ENCODE peak calls at places on chromosomes 6 and 20, in five cellular contexts. K is iPS-NIHi11; Y is GM20000; G is stimulated activated CD8-positive, alpha-beta memory T cell treated with anti-CD3 and anti-CD28 coated beads, Interleukin-2, amount 100 ng/mL, for 1 hour; Q is left cardiac atrium. W is an unnamed sample.

GRCh38 chr20:12966468-12967085 is 42.2 kb upstream of the SPTLC3 start:
- DNase-seq in G (no peak), Q (no peak), K (no peak), Y (no peak), W (peak; percentile 63)

GRCh38 chr6:46367365-46367764 is 123.9 kb downstream of the RCAN2 start:
- DNase-seq in Q (no peak), Y (no peak), K (no peak), G (no peak), W (no peak)

GRCh38 chr6:169328112-169328801 is 74.6 kb upstream of the THBS2 start:
- DNase-seq in Q (no peak), K (no peak), Y (no peak), G (no peak), W (no peak)

GRCh38 chr6:105753184-105754097 is 332.7 kb upstream of the PRDM1 start:
- DNase-seq in Q (no peak), K (no peak), G (no peak), Y (no peak), W (no peak)

GRCh38 chr6:14316911-14317535 is 199.5 kb downstream of the CD83 start:
- DNase-seq in K (peak; percentile 42), G (no peak), Y (peak; percentile 42), Q (no peak), W (no peak)

GRCh38 chr6:98931710-98932109 is 16.0 kb downstream of the FBXL4 start:
- DNase-seq in K (no peak), G (no peak), Y (no peak), Q (no peak), W (no peak)

GRCh38 chr6:40755749-40756452 is 168.7 kb upstream of the LRFN2 start:
- DNase-seq in G (no peak), K (no peak), Q (no peak), Y (no peak), W (peak; percentile 95)

GRCh38 chr20:40945754-40946451 is 82.7 kb upstream of the TOP1 start:
- DNase-seq in K (peak; percentile 79), Q (peak; percentile 72), G (no peak), Y (peak; percentile 41), W (peak; percentile 81)

GRCh38 chr6:19879663-19880062 is 42.5 kb downstream of the ID4 start:
- DNase-seq in Q (no peak), Y (no peak), G (no peak), K (no peak), W (no peak)

GRCh38 chr6:135972120-135972519 is 120.6 kb downstream of the PDE7B start:
- DNase-seq in Y (no peak), K (no peak), Q (no peak), G (no peak), W (no peak)

GRCh38 chr6:54879188-54879985 is 32.8 kb downstream of the FAM83B start:
- DNase-seq in G (no peak), K (no peak), Q (no peak), Y (no peak), W (no peak)

GRCh38 chr6:11616200-11616611 is 78.7 kb downstream of the TMEM170B start:
- DNase-seq in Y (no peak), G (no peak), K (no peak), Q (no peak), W (no peak)

GRCh38 chr20:1422756-1423155 is 29.9 kb upstream of the FKBP1A start:
- DNase-seq in Y (no peak), K (no peak), Q (no peak), G (no peak), W (peak; percentile 31)

GRCh38 chr6:56517155-56517745 is 125.4 kb downstream of the DST start:
- DNase-seq in Q (no peak), K (no peak), Y (no peak), G (no peak), W (no peak)

GRCh38 chr6:119636060-119636459 is 286.5 kb upstream of the MAN1A1 start:
- DNase-seq in Y (no peak), Q (no peak), G (no peak), K (no peak), W (no peak)

GRCh38 chr20:36975085-36975829 is 23.7 kb upstream of the SAMHD1 start:
- DNase-seq in Y (no peak), G (no peak), Q (no peak), K (no peak), W (no peak)

GRCh38 chr6:44105146-44105545 is 22.1 kb downstream of the MRPL14 start:
- DNase-seq in Y (no peak), G (no peak), K (no peak), Q (no peak), W (no peak)

GRCh38 chr6:149031545-149032317 is 284.9 kb downstream of the UST start:
- DNase-seq in Q (no peak), G (no peak), Y (no peak), K (no peak), W (no peak)

GRCh38 chr6:80520195-80520594 is 413.7 kb downstream of the BCKDHB start:
- DNase-seq in Y (no peak), G (no peak), K (no peak), Q (no peak), W (no peak)

GRCh38 chr6:169837529-169838250 is 86.3 kb downstream of the ERMARD start:
- DNase-seq in Y (no peak), Q (peak; percentile 5), K (no peak), G (no peak), W (no peak)

GRCh38 chr6:143941852-143942627 is 66.0 kb downstream of the PLAGL1 start:
- DNase-seq in G (peak; percentile 28), K (peak; percentile 82), Q (peak; percentile 45), Y (peak; percentile 25), W (peak; percentile 91)

GRCh38 chr6:89987140-89987539 is 92.9 kb downstream of the GJA10 start:
- DNase-seq in Q (no peak), K (no peak), Y (no peak), G (no peak), W (no peak)

GRCh38 chr6:137497722-137498463 is 3.7 kb upstream of the OLIG3 start:
- DNase-seq in Y (peak; percentile 36), K (peak; percentile 66), Q (no peak), G (no peak), W (no peak)

GRCh38 chr20:41287327-41287726 is 30.2 kb downstream of the ZHX3 start:
- DNase-seq in Y (no peak), K (no peak), G (no peak), Q (no peak), W (no peak)

GRCh38 chr6:139965393-139965792 is 590.9 kb upstream of the CITED2 start:
- DNase-seq in K (no peak), Y (no peak), Q (no peak), G (no peak), W (no peak)

GRCh38 chr20:30985386-30985785 is 272.1 kb upstream of the DEFB115 start:
- DNase-seq in K (no peak), Y (no peak), G (no peak), Q (no peak), W (no peak)

GRCh38 chr6:107153061-107153460 is 37.7 kb upstream of the BEND3 start:
- DNase-seq in K (no peak), Q (no peak), Y (no peak), G (no peak), W (no peak)

GRCh38 chr20:1876975-1877603 is 18.1 kb upstream of the SIRPA start:
- DNase-seq in K (peak; percentile 83), Q (no peak), Y (peak; percentile 80), G (no peak), W (peak; percentile 70)

GRCh38 chr20:36499211-36499610 is 42.1 kb upstream of the MYL9 start:
- DNase-seq in K (no peak), Q (no peak), G (no peak), Y (no peak), W (no peak)

GRCh38 chr6:3333263-3333662 is 74.5 kb downstream of the PSMG4 start:
- DNase-seq in Q (no peak), K (no peak), Y (peak; percentile 67), G (no peak), W (no peak)

GRCh38 chr6:137913996-137914529 is 47.0 kb downstream of the TNFAIP3 start:
- DNase-seq in G (no peak), Y (no peak), K (no peak), Q (no peak), W (no peak)

GRCh38 chr6:112086744-112087135 is 542 bp downstream of the TUBE1 start:
- DNase-seq in G (no peak), K (peak; percentile 38), Q (no peak), Y (peak; percentile 36), W (peak; percentile 56)

GRCh38 chr6:45075246-45075645 is 252.9 kb upstream of the RUNX2 start:
- DNase-seq in K (no peak), G (no peak), Q (no peak), Y (no peak), W (no peak)

GRCh38 chr20:17648306-17648646 is 33.8 kb downstream of the RRBP1 start:
- DNase-seq in Y (no peak), Q (peak; percentile 51), K (no peak), G (no peak), W (no peak)

GRCh38 chr6:31419842-31420241 is 16.4 kb downstream of the MICA start:
- DNase-seq in Y (no peak), K (no peak), Q (no peak), G (no peak), W (no peak)

GRCh38 chr6:144544266-144544830 is 259.2 kb downstream of the UTRN start:
- DNase-seq in Y (peak; percentile 11), K (no peak), G (no peak), Q (no peak), W (no peak)

GRCh38 chr6:108501559-108501958 is 59.2 kb upstream of the FOXO3 start:
- DNase-seq in Q (no peak), G (no peak), K (peak; percentile 14), Y (no peak), W (no peak)

GRCh38 chr6:34062815-34063214 is 83.1 kb downstream of the GRM4 start:
- DNase-seq in Y (no peak), G (no peak), K (no peak), Q (no peak), W (no peak)

GRCh38 chr6:90233994-90234393 is 62.6 kb downstream of the BACH2 start:
- DNase-seq in G (peak; percentile 34), Q (peak; percentile 21), Y (no peak), K (no peak), W (no peak)